ENCODE peak calls at places on chromosomes 7 and 10, in seven cellular contexts. U, V, O, W, G, X and T are unnamed samples.

GRCh38 chr7:22208806-22209205 is 148.1 kb downstream of the RAPGEF5 start:
- DNase-seq in U (no peak), V (no peak), O (no peak), W (no peak), G (no peak), X (no peak), T (no peak)

GRCh38 chr7:154212861-154213260 is 160.7 kb downstream of the DPP6 start:
- DNase-seq in U (no peak), V (no peak), O (no peak), W (no peak), G (no peak), X (no peak), T (no peak)

GRCh38 chr7:75734586-75735047 is 4.1 kb downstream of the HIP1 start:
- DNase-seq in U (no peak), V (peak; percentile 63), O (no peak), W (no peak), G (no peak), X (no peak), T (no peak)

GRCh38 chr10:92328999-92329398 is 38.0 kb downstream of the MARCHF5 start:
- DNase-seq in U (no peak), V (peak; percentile 16), O (no peak), W (no peak), G (no peak), X (no peak), T (no peak)

GRCh38 chr7:45469103-45469502 is 105.1 kb upstream of the ADCY1 start:
- DNase-seq in U (no peak), V (peak; percentile 73), O (no peak), W (no peak), G (no peak), X (no peak), T (no peak)

GRCh38 chr10:124345521-124345920 is 73.2 kb downstream of the OAT start:
- DNase-seq in U (no peak), V (no peak), O (no peak), W (no peak), G (no peak), X (no peak), T (no peak)

GRCh38 chr10:73763343-73763742 is 18.5 kb upstream of the CHCHD1 start:
- DNase-seq in U (no peak), V (no peak), O (no peak), W (no peak), G (no peak), X (no peak), T (no peak)

GRCh38 chr7:113804475-113805130 is 114.2 kb downstream of the PPP1R3A start:
- DNase-seq in U (no peak), V (no peak), O (no peak), W (no peak), G (no peak), X (no peak), T (no peak)

GRCh38 chr10:126904807-126905686 is at the start of gene DOCK1:
- DNase-seq in U (no peak), V (peak; percentile 60), O (peak; percentile 68), W (peak; percentile 61), G (no peak), X (peak; percentile 80), T (no peak)

GRCh38 chr7:77316219-77316978 is 99.8 kb downstream of the GSAP start:
- DNase-seq in U (no peak), V (peak; percentile 55), O (no peak), W (no peak), G (no peak), X (no peak), T (no peak)

GRCh38 chr10:111756541-111757061 is 427.0 kb downstream of the GPAM start:
- DNase-seq in U (no peak), V (peak; percentile 69), O (peak; percentile 56), W (peak; percentile 47), G (no peak), X (peak; percentile 38), T (no peak)

GRCh38 chr10:58909881-58910280 is 266.6 kb upstream of the PHYHIPL start:
- DNase-seq in U (no peak), V (peak; percentile 58), O (no peak), W (no peak), G (no peak), X (no peak), T (no peak)

GRCh38 chr10:21372651-21373410 is 152.7 kb downstream of the SKIDA1 start:
- DNase-seq in U (no peak), V (peak; percentile 95), O (peak; percentile 58), W (no peak), G (no peak), X (peak; percentile 50), T (no peak)

GRCh38 chr7:109844362-109844761 is 1246.6 kb upstream of the LRRN3 start:
- DNase-seq in U (no peak), V (peak; percentile 1), O (no peak), W (no peak), G (no peak), X (no peak), T (no peak)

GRCh38 chr7:11228515-11228914 is 254.8 kb downstream of the PHF14 start:
- DNase-seq in U (no peak), V (peak; percentile 54), O (peak; percentile 69), W (no peak), G (no peak), X (peak; percentile 52), T (no peak)

GRCh38 chr10:31669367-31669766 is 259.3 kb downstream of the ARHGAP12 start:
- DNase-seq in U (no peak), V (no peak), O (no peak), W (no peak), G (no peak), X (no peak), T (no peak)

GRCh38 chr10:10418397-10418796 is 599.3 kb upstream of the CELF2 start:
- DNase-seq in U (no peak), V (no peak), O (no peak), W (no peak), G (no peak), X (no peak), T (no peak)

GRCh38 chr10:4266387-4267083 is 481.5 kb upstream of the KLF6 start:
- DNase-seq in U (no peak), V (peak; percentile 98), O (no peak), W (no peak), G (no peak), X (no peak), T (no peak)

GRCh38 chr10:12419279-12419847 is 70.0 kb downstream of the CAMK1D start:
- DNase-seq in U (no peak), V (peak; percentile 99), O (no peak), W (no peak), G (no peak), X (no peak), T (no peak)

GRCh38 chr10:119374236-119374635 is 166.9 kb downstream of the GRK5 start:
- DNase-seq in U (no peak), V (no peak), O (no peak), W (no peak), G (no peak), X (no peak), T (no peak)

DNA sequence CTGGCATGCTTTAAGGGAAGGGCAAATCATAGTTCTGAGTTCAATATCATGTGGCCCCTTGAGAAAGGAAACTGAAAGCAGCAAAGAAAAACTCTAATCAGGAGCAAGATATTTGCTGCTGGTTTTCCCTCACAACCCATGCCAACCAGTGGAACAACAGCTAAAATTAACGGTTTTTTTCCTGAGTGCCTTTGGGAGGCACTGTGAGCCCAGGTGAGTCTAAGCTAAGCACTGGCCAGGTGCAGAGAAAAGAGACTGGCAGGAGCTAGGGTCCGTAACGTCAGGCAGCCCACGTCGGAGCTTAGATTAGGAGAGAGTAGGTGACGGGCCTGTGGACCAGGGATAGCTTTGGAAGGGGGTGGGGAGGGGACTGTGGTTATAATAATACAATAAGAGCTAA is 97.7 kb upstream of the PALS2 start:
- DNase-seq in U (no peak), V (no peak), O (no peak), W (no peak), G (no peak), X (no peak), T (no peak)
- TF ChIP-seq CTCF in U (no peak), V (no peak), O (no peak), W (no peak), G (no peak), X (no peak), T (no peak)

DNA sequence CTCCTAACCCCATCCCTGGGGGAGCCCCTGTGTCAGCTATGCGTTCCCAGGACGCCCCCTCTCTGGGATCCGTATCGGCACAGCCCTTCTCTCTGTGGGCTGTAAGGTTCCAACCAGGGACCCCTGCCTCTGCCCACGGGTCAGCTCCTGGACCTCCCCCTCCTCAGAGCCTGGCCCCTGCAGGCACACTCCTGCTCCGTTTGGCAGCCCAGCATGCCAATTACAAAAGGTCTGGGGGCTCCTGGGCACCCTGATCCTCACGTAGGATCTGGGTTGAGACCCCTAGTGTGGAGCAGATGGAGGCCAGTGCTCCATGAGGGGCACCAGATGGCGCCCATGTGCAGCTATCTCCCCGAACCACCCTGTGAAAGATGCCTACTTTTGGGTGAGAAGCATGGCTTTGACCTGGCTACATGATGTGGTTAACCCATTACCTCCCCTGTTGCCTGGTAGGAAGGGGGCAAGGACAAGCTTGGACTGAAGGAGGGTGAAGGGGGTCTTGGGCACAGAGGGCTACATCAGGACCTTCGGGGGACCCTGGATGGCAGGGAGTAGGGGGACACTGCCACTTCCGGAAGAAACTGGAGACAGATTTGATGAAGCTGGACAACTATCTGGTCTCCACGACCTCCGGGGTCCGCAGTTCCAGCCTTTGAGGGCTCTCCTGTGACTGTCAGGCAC is 9.0 kb downstream of the TACR2 start:
- DNase-seq in U (no peak), V (no peak), O (peak; percentile 33), W (no peak), G (no peak), X (no peak), T (peak; percentile 17)
- TF ChIP-seq CTCF in U (no peak), V (no peak), O (no peak), W (peak; percentile 42), G (peak; percentile 18), X (peak; percentile 35), T (no peak)

DNA sequence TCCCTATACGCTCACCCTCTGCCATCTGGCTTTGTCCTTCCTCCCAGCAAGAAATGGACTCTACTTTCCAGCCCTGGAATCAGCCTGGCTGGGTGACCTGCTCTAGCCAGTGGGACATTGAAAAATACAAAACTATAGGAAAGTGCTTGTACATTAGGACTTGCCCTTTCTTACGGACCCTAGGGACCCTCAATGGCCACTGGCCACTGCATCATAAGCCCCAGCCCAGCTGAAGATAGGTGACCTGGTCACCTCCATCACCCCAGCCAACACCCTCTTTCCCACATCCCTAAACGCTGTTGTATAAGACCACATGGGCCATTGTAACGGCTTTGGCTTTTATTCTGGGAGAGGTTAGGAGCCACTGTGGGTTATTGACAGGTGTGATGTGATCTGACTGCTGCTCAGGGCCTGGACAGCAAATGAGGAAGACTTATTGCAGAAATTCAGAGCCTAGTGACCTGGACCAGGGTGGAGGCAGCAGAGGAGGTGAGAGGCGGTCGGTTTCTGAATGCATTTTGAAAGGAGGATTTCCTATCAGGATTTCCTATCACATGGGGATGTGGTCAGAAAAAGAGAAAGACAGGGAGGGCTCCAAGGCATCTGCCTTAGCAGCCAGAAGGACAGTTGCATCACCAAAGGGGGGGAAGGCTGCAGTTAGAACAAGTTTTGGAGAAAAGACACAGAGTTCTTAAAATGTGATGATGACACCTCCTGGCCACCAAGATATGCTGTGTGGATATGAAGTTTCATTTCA is 2.2 kb upstream of the LMBR1 start:
- DNase-seq in U (no peak), V (no peak), O (no peak), W (no peak), G (no peak), X (no peak), T (no peak)
- TF ChIP-seq CTCF in U (no peak), V (no peak), O (no peak), W (no peak), G (no peak), X (no peak), T (no peak)

DNA sequence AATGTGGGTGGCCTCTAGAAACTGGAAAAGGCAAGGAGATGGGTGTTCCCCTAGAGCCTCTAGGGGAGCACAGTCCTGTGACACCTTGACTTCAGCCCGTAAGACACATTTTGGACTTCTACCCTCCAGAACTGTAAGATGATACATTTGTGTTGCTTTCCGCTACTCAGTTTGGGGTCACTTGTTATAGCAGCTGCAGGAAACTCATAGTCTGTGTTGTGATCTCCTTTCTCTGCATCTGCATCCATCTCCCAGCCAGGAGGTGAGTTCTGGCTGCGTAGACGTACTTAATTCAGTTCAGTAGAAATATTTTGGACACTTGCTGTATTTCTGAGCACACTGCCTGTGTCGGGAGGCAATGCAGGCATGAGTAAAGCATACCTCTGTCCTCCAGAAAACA is 29.3 kb upstream of the DMBT1 start:
- DNase-seq in U (no peak), V (no peak), O (no peak), W (no peak), G (no peak), X (no peak), T (no peak)
- TF ChIP-seq CTCF in U (no peak), V (no peak), O (no peak), W (no peak), G (no peak), X (no peak), T (no peak)